ENCODE peak calls at places on chromosomes 12 and 14, in ten cellular contexts. X is HCT116; D is neural progenitor cell; M is H7; P is CD4-positive, CD25-positive, alpha-beta regulatory T cell; C is endodermal cell; O is fibroblast of villous mesenchyme; S is dorsolateral prefrontal cortex; U is upper lobe of right lung; R is adipocyte. K is an unnamed sample.

GRCh38 chr12:126390969-126391566 is 1325.8 kb downstream of the AACS start:
- DNase-seq in X (no peak), D (no peak), M (no peak), P (no peak), C (no peak), O (peak), S (no peak), U (no peak), R (no peak), K (no peak)

GRCh38 chr12:80064951-80065350 is 34.4 kb upstream of the OTOGL start:
- DNase-seq in X (no peak), D (no peak), M (no peak), P (no peak), C (no peak), O (no peak), S (no peak), U (no peak), R (no peak), K (no peak)

GRCh38 chr12:104715562-104716182 is 242.4 kb downstream of the SLC41A2 start:
- DNase-seq in X (no peak), D (no peak), M (no peak), P (no peak), C (no peak), O (no peak), S (no peak), U (no peak), R (no peak), K (no peak)

GRCh38 chr12:56020437-56021189 is at the start of gene IKZF4:
- DNase-seq in X (no peak), D (peak), M (peak), P (no peak), C (peak), O (peak), S (peak), U (peak), R (peak), K (peak)

GRCh38 chr14:89858084-89858483 is 96.4 kb downstream of the EFCAB11 start:
- DNase-seq in X (no peak), D (no peak), M (no peak), P (no peak), C (no peak), O (peak), S (no peak), U (no peak), R (no peak), K (no peak)

GRCh38 chr12:57845478-57846284 is 848 bp downstream of the CTDSP2 start:
- DNase-seq in X (no peak), D (peak), M (peak), P (peak), C (peak), O (no peak), S (peak), U (peak), R (peak), K (peak)

GRCh38 chr14:52977798-52978197 is 26.9 kb upstream of the FERMT2 start:
- DNase-seq in X (no peak), D (no peak), M (no peak), P (no peak), C (no peak), O (peak), S (no peak), U (no peak), R (no peak), K (no peak)

GRCh38 chr14:25574949-25575348 is 525.0 kb upstream of the STXBP6 start:
- DNase-seq in X (no peak), D (no peak), M (no peak), P (no peak), C (no peak), O (no peak), S (no peak), U (no peak), R (no peak), K (no peak)

GRCh38 chr12:108783446-108783845 is 52.1 kb upstream of the CORO1C start:
- DNase-seq in X (no peak), D (no peak), M (peak), P (no peak), C (no peak), O (no peak), S (no peak), U (no peak), R (no peak), K (no peak)

GRCh38 chr14:53509227-53509822 is 356.2 kb upstream of the DDHD1 start:
- DNase-seq in X (no peak), D (peak), M (no peak), P (no peak), C (no peak), O (peak), S (no peak), U (no peak), R (peak), K (no peak)

GRCh38 chr12:108318472-108319275 is 20.4 kb downstream of the CMKLR1 start:
- DNase-seq in X (no peak), D (no peak), M (no peak), P (no peak), C (no peak), O (no peak), S (peak), U (no peak), R (no peak), K (no peak)

GRCh38 chr12:13358391-13358905 is 161.9 kb downstream of the EMP1 start:
- DNase-seq in X (no peak), D (no peak), M (no peak), P (no peak), C (no peak), O (no peak), S (no peak), U (no peak), R (no peak), K (no peak)

GRCh38 chr14:100775831-100776591 is 49.3 kb downstream of the DLK1 start:
- DNase-seq in X (no peak), D (no peak), M (peak), P (no peak), C (peak), O (peak), S (no peak), U (no peak), R (peak), K (peak)

GRCh38 chr14:103422981-103423600 is 37.9 kb downstream of the MARK3 start:
- DNase-seq in X (no peak), D (no peak), M (no peak), P (no peak), C (no peak), O (peak), S (no peak), U (no peak), R (peak), K (peak)

GRCh38 chr12:120381752-120382419 is 12.9 kb upstream of the MSI1 start:
- DNase-seq in X (no peak), D (no peak), M (no peak), P (no peak), C (no peak), O (peak), S (no peak), U (no peak), R (peak), K (peak)

GRCh38 chr12:58364389-58365086 is 423.2 kb downstream of the ATP23 start:
- DNase-seq in X (peak), D (no peak), M (no peak), P (no peak), C (no peak), O (peak), S (no peak), U (no peak), R (peak), K (peak)

GRCh38 chr14:24965578-24965933 is 84.4 kb downstream of the STXBP6 start:
- DNase-seq in X (no peak), D (no peak), M (no peak), P (no peak), C (no peak), O (no peak), S (no peak), U (no peak), R (no peak), K (no peak)

GRCh38 chr14:48747683-48748082 is 838.5 kb downstream of the RPS29 start:
- DNase-seq in X (no peak), D (no peak), M (no peak), P (no peak), C (no peak), O (no peak), S (no peak), U (no peak), R (no peak), K (no peak)

GRCh38 chr14:91381801-91382670 is 35.6 kb downstream of the CCDC88C start:
- DNase-seq in X (no peak), D (no peak), M (no peak), P (no peak), C (no peak), O (no peak), S (no peak), U (no peak), R (no peak), K (no peak)
- H3K4me3 ChIP-seq in X (no peak), D (no peak), M (no peak), P (peak), C (no peak), O (no peak), S (no peak), U (no peak), R (no peak), K (no peak)

GRCh38 chr12:113297621-113298471 is 37.1 kb downstream of the SLC8B1 start:
- DNase-seq in X (no peak), D (no peak), M (peak), P (no peak), C (peak), O (no peak), S (no peak), U (no peak), R (no peak), K (no peak)

GRCh38 chr12:113298861-113299545 is 35.9 kb downstream of the SLC8B1 start:
- DNase-seq in X (no peak), D (no peak), M (peak), P (no peak), C (peak), O (no peak), S (peak), U (no peak), R (peak), K (no peak)

GRCh38 chr12:113301811-113302210 is 33.1 kb downstream of the SLC8B1 start:
- DNase-seq in X (no peak), D (no peak), M (no peak), P (no peak), C (no peak), O (no peak), S (no peak), U (no peak), R (no peak), K (no peak)

GRCh38 chr12:113298472-113298817 is 36.5 kb downstream of the SLC8B1 start:
- DNase-seq in X (no peak), D (no peak), M (no peak), P (no peak), C (no peak), O (no peak), S (peak), U (no peak), R (no peak), K (no peak)

DNA sequence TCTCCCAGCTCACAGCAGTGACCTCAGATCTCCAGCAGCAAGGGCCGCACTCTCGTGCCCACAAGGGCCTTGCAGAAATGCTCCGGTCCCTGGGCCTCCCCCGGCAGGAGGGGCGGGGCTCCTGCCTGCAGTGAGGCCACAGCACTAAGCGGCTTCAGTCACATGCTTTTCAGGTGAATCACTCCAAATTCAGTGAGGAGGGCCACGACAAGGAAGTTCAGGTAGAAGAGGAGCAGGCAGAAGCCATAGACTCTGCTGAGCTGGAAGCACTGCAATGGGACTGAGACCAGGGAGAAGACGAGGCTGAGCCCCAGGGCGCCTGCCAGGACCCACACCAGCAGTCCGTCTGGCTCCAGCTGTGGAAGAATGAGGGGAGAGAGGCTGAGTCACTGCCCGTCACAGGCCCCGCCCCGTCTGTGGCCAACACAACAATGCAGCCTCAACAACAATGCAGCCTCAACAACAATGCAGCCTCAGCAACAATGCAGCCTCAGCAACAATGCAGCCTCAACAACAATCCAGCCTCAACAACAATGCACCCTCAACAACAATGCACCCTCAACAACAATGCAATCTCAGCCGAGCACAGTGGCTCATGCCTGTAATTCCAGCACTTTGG is 35.2 kb downstream of the SLC8B1 start:
- DNase-seq in X (peak), D (peak), M (peak), P (no peak), C (peak), O (peak), S (peak), U (peak), R (peak), K (peak)
- H3K4me3 ChIP-seq in X (peak), D (no peak), M (no peak), P (no peak), C (no peak), O (no peak), S (no peak), U (no peak), R (peak), K (no peak)

GRCh38 chr14:73741386-73741875 is 27.2 kb upstream of the PNMA1 start:
- DNase-seq in X (no peak), D (peak), M (peak), P (peak), C (peak), O (peak), S (no peak), U (peak), R (peak), K (peak)

GRCh38 chr14:73739174-73739898 is 25.2 kb upstream of the PNMA1 start:
- DNase-seq in X (no peak), D (no peak), M (no peak), P (no peak), C (no peak), O (no peak), S (no peak), U (no peak), R (no peak), K (no peak)

GRCh38 chr14:73739899-73740685 is 25.9 kb upstream of the PNMA1 start:
- DNase-seq in X (no peak), D (no peak), M (no peak), P (no peak), C (no peak), O (no peak), S (no peak), U (no peak), R (no peak), K (no peak)

GRCh38 chr14:73741876-73742519 is 27.8 kb upstream of the PNMA1 start:
- DNase-seq in X (no peak), D (no peak), M (no peak), P (no peak), C (peak), O (no peak), S (no peak), U (no peak), R (no peak), K (no peak)

DNA sequence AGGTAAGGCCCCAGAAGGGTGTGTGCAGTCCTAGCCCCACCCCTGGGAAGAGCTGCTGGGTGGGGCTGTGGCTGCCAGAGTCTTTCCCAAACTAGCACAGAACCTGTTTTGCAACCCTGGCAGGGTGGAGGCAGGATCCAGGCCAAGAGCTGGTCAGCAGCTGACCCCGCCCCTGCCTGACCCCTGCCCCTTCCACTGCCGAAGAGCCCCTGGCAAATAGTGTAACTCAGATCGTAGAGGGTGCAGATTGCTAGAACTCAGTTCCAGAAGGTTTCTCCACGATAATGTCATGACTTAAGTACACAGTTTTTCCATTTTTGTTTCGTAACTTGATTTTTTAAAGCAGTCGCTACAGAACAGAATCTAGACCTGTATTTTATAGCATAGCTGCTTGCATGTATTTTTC is 26.7 kb upstream of the PNMA1 start:
- DNase-seq in X (peak), D (no peak), M (peak), P (no peak), C (peak), O (peak), S (no peak), U (peak), R (peak), K (peak)
- H3K4me3 ChIP-seq in X (peak), D (no peak), M (no peak), P (peak), C (no peak), O (peak), S (peak), U (peak), R (peak), K (no peak)

GRCh38 chr12:2783936-2784600 is 10.7 kb upstream of the FKBP4 start:
- DNase-seq in X (peak), D (peak), M (peak), P (peak), C (peak), O (peak), S (peak), U (peak), R (peak), K (peak)
- H3K4me3 ChIP-seq in X (peak), D (no peak), M (no peak), P (peak), C (no peak), O (no peak), S (peak), U (peak), R (peak), K (no peak)

DNA sequence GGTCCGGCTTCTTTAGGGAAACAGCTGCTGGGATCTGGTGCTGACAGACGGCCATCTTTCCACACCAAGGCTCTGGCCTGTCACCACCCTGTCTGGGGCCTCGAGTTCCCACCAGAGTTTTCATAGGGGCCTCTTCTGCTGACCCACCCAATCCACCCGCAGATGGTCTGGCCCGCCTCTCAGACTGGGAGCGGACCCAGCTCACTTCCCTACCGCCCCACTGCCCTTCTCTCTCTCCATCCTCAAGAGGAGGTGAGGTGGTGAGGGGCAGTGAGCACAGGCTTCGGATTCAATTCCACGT is 12.2 kb upstream of the RPS6KL1 start:
- DNase-seq in X (no peak), D (no peak), M (no peak), P (no peak), C (no peak), O (no peak), S (no peak), U (peak), R (no peak), K (no peak)
- H3K4me3 ChIP-seq in X (no peak), D (no peak), M (no peak), P (no peak), C (no peak), O (no peak), S (no peak), U (no peak), R (no peak), K (no peak)

GRCh38 chr14:105059917-105060565 is 5.2 kb downstream of the GPR132 start:
- DNase-seq in X (no peak), D (no peak), M (peak), P (no peak), C (no peak), O (no peak), S (no peak), U (no peak), R (no peak), K (no peak)

GRCh38 chr14:105060751-105061427 is 4.3 kb downstream of the GPR132 start:
- DNase-seq in X (no peak), D (no peak), M (peak), P (no peak), C (peak), O (peak), S (no peak), U (peak), R (peak), K (no peak)

GRCh38 chr14:105062048-105062433 is 3.2 kb downstream of the GPR132 start:
- DNase-seq in X (no peak), D (no peak), M (no peak), P (no peak), C (no peak), O (no peak), S (no peak), U (no peak), R (no peak), K (no peak)

GRCh38 chr14:105063041-105063440 is 2.2 kb downstream of the GPR132 start:
- DNase-seq in X (no peak), D (no peak), M (no peak), P (no peak), C (no peak), O (no peak), S (no peak), U (no peak), R (no peak), K (no peak)

DNA sequence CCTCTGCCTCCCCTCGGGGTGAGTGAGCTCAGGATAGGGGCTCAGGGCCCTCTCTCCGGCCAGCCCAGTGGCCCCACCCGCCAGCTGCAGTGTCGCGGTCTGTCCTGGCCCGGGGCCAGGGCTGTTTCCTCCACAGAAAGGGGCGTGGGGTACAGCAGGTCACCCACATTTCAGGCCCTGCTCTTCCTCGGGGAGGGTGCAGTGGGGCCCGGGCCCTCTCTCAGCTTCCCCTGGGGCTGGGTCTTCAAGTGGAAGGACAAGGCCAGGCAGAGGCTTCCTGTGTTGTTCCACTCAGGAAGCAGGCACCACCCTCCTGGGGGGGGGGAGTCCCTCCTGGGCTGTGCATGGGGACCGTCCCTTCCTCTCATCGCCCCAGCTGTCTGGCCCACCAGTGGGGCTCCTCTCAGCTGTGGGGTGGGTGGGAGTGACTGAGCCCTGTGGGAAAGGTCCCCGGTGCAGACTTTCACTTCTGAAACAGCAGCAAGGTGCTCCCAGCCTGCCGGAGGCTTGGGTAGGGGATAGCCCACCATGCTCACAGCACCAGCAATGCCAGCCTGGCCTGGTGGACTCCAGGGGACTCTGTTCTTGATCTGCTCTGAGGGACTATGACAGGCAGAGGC is 3.7 kb downstream of the GPR132 start:
- DNase-seq in X (no peak), D (no peak), M (no peak), P (no peak), C (peak), O (no peak), S (no peak), U (peak), R (no peak), K (no peak)
- H3K4me3 ChIP-seq in X (no peak), D (no peak), M (no peak), P (peak), C (no peak), O (no peak), S (no peak), U (peak), R (no peak), K (no peak)

GRCh38 chr14:93716002-93716401 is 72.3 kb downstream of the PRIMA1 start:
- DNase-seq in X (no peak), D (no peak), M (peak), P (no peak), C (peak), O (no peak), S (no peak), U (no peak), R (no peak), K (no peak)

GRCh38 chr14:93719234-93719633 is 69.1 kb downstream of the PRIMA1 start:
- DNase-seq in X (no peak), D (no peak), M (peak), P (no peak), C (no peak), O (no peak), S (no peak), U (no peak), R (no peak), K (no peak)

GRCh38 chr14:93716410-93717221 is 71.7 kb downstream of the PRIMA1 start:
- DNase-seq in X (no peak), D (no peak), M (peak), P (no peak), C (peak), O (no peak), S (no peak), U (no peak), R (no peak), K (no peak)

GRCh38 chr14:93717222-93717967 is 70.9 kb downstream of the PRIMA1 start:
- DNase-seq in X (no peak), D (no peak), M (no peak), P (no peak), C (peak), O (no peak), S (no peak), U (no peak), R (no peak), K (no peak)

DNA sequence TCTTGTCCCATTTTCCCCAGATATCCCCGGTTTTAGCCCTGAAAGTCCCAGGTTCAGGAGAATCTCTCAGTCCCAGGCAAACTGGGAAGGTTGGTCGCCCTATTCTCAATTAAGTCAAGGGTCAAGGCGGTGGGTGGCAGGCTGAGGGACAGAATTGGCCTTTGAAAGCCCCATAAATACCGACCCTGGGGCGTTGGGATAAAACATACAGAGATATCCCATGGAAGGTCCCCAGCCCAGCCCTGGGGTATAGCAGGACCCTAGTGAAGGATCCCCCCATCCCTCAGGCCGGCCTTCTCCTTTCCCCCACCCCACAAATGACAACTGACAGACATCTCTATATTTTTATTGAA is 70.3 kb downstream of the PRIMA1 start:
- DNase-seq in X (no peak), D (no peak), M (no peak), P (no peak), C (peak), O (no peak), S (no peak), U (no peak), R (no peak), K (no peak)
- H3K4me3 ChIP-seq in X (no peak), D (no peak), M (no peak), P (no peak), C (no peak), O (no peak), S (no peak), U (no peak), R (no peak), K (no peak)